ENCODE peak calls at places on chromosome 2, in eight cellular contexts. G, H, V, D, Z, N, X and B are unnamed samples.
A peak's percentile ranks its signal among the peaks of the same experiment; 100 is the strongest.

GRCh38 chr2:119338826-119339561 is 27.6 kb downstream of the C2orf76 start:
- DNase-seq in G (no peak), H (no peak), V (no peak), D (no peak), Z (no peak), N (no peak), X (no peak), B (no peak)

GRCh38 chr2:195613922-195614321 is 43.1 kb upstream of the SLC39A10 start:
- DNase-seq in G (no peak), H (peak; percentile 47), V (no peak), D (no peak), Z (no peak), N (no peak), X (no peak), B (no peak)

GRCh38 chr2:143607446-143608110 is 478.4 kb downstream of the ARHGAP15 start:
- DNase-seq in G (no peak), H (no peak), V (no peak), D (no peak), Z (no peak), N (no peak), X (peak; percentile 19), B (no peak)

GRCh38 chr2:170425291-170425751 is 247.4 kb downstream of the MYO3B start:
- DNase-seq in G (no peak), H (no peak), V (no peak), D (no peak), Z (no peak), N (no peak), X (no peak), B (no peak)

GRCh38 chr2:241788572-241788971 is 11.9 kb downstream of the GAL3ST2 start:
- DNase-seq in G (no peak), H (no peak), V (no peak), D (no peak), Z (no peak), N (no peak), X (no peak), B (no peak)

GRCh38 chr2:108552566-108552965 is 18.3 kb downstream of the LIMS1 start:
- DNase-seq in G (no peak), H (no peak), V (no peak), D (no peak), Z (no peak), N (no peak), X (no peak), B (no peak)

GRCh38 chr2:135985826-135986393 is 484 bp upstream of the DARS1 start:
- DNase-seq in G (no peak), H (peak; percentile 12), V (no peak), D (no peak), Z (no peak), N (no peak), X (no peak), B (no peak)

GRCh38 chr2:157158111-157158510 is 99.4 kb upstream of the GALNT5 start:
- DNase-seq in G (no peak), H (no peak), V (no peak), D (no peak), Z (no peak), N (no peak), X (no peak), B (no peak)

GRCh38 chr2:36433311-36434217 is 78.0 kb downstream of the CRIM1 start:
- DNase-seq in G (no peak), H (no peak), V (peak; percentile 75), D (no peak), Z (no peak), N (peak; percentile 34), X (no peak), B (no peak)

GRCh38 chr2:108640731-108641130 is 78.6 kb upstream of the RANBP2 start:
- DNase-seq in G (no peak), H (peak; percentile 27), V (no peak), D (no peak), Z (no peak), N (no peak), X (no peak), B (no peak)

GRCh38 chr2:226020179-226020578 is 620.7 kb downstream of the NYAP2 start:
- DNase-seq in G (no peak), H (no peak), V (no peak), D (no peak), Z (no peak), N (no peak), X (no peak), B (no peak)

GRCh38 chr2:149487189-149487588 is 100.4 kb downstream of the MMADHC start:
- DNase-seq in G (no peak), H (no peak), V (no peak), D (no peak), Z (no peak), N (no peak), X (no peak), B (no peak)

GRCh38 chr2:52775674-52776073 is 991.9 kb upstream of the CHAC2 start:
- DNase-seq in G (no peak), H (no peak), V (no peak), D (no peak), Z (no peak), N (no peak), X (no peak), B (no peak)

GRCh38 chr2:20526666-20527065 is 79.8 kb downstream of the RHOB start:
- DNase-seq in G (no peak), H (no peak), V (peak; percentile 67), D (no peak), Z (no peak), N (no peak), X (no peak), B (peak; percentile 46)

GRCh38 chr2:186603208-186603765 is 13.4 kb downstream of the ITGAV start:
- DNase-seq in G (no peak), H (no peak), V (no peak), D (no peak), Z (no peak), N (no peak), X (no peak), B (no peak)

GRCh38 chr2:102253140-102253752 is 58.1 kb upstream of the IL1RL1 start:
- DNase-seq in G (no peak), H (no peak), V (no peak), D (no peak), Z (no peak), N (no peak), X (no peak), B (no peak)

GRCh38 chr2:241750076-241750840 is 15.8 kb downstream of the D2HGDH start:
- DNase-seq in G (no peak), H (no peak), V (no peak), D (peak; percentile 68), Z (no peak), N (no peak), X (no peak), B (no peak)

GRCh38 chr2:121049141-121049540 is 235.9 kb downstream of the TFCP2L1 start:
- DNase-seq in G (no peak), H (no peak), V (no peak), D (peak; percentile 7), Z (no peak), N (no peak), X (no peak), B (no peak)

GRCh38 chr2:13919981-13920382 is 712.5 kb upstream of the LRATD1 start:
- DNase-seq in G (no peak), H (no peak), V (no peak), D (no peak), Z (no peak), N (no peak), X (no peak), B (no peak)

GRCh38 chr2:60549250-60550150 is 4.0 kb downstream of the BCL11A start:
- DNase-seq in G (peak; percentile 89), H (no peak), V (peak; percentile 65), D (peak; percentile 79), Z (no peak), N (no peak), X (no peak), B (no peak)
- TF ChIP-seq EP300 in G (no peak), H (no peak), V (no peak), D (no peak), Z (no peak), N (no peak), X (no peak), B (no peak)

GRCh38 chr2:217826505-217826904 is 176.3 kb downstream of the TNS1 start:
- DNase-seq in G (no peak), H (no peak), V (peak; percentile 92), D (no peak), Z (peak; percentile 70), N (no peak), X (no peak), B (no peak)
- H3K9me3 ChIP-seq in G (no peaks in the 10 kb centered on the region), H (no peaks in the 10 kb centered on the region), V (no peaks in the 10 kb centered on the region), D (no peaks in the 10 kb centered on the region), Z (no peaks in the 10 kb centered on the region), N (no peaks in the 10 kb centered on the region), X (no peaks in the 10 kb centered on the region), B (no peaks in the 10 kb centered on the region)

GRCh38 chr2:10790228-10790973 is 22.2 kb downstream of the PDIA6 start:
- DNase-seq in G (no peak), H (no peak), V (no peak), D (no peak), Z (no peak), N (no peak), X (no peak), B (no peak)
- H3K27ac ChIP-seq in G (peak overlapping the region; percentile 50), H (no peak overlapping the region), V (no peak overlapping the region), D (no peak overlapping the region), Z (no peak overlapping the region), N (no peak overlapping the region), X (no peak overlapping the region), B (peak overlapping the region; percentile 50)

GRCh38 chr2:8215982-8216381 is 465.9 kb upstream of the ID2 start:
- DNase-seq in G (no peak), H (no peak), V (no peak), D (no peak), Z (no peak), N (peak; percentile 42), X (no peak), B (no peak)

GRCh38 chr2:8216397-8216796 is 465.5 kb upstream of the ID2 start:
- DNase-seq in G (no peak), H (no peak), V (no peak), D (no peak), Z (no peak), N (peak; percentile 63), X (no peak), B (no peak)

GRCh38 chr2:8214221-8214620 is 467.6 kb upstream of the ID2 start:
- DNase-seq in G (no peak), H (no peak), V (no peak), D (no peak), Z (no peak), N (no peak), X (no peak), B (no peak)

GRCh38 chr2:8217366-8218125 is 464.3 kb upstream of the ID2 start:
- DNase-seq in G (no peak), H (no peak), V (no peak), D (no peak), Z (no peak), N (no peak), X (no peak), B (no peak)

DNA sequence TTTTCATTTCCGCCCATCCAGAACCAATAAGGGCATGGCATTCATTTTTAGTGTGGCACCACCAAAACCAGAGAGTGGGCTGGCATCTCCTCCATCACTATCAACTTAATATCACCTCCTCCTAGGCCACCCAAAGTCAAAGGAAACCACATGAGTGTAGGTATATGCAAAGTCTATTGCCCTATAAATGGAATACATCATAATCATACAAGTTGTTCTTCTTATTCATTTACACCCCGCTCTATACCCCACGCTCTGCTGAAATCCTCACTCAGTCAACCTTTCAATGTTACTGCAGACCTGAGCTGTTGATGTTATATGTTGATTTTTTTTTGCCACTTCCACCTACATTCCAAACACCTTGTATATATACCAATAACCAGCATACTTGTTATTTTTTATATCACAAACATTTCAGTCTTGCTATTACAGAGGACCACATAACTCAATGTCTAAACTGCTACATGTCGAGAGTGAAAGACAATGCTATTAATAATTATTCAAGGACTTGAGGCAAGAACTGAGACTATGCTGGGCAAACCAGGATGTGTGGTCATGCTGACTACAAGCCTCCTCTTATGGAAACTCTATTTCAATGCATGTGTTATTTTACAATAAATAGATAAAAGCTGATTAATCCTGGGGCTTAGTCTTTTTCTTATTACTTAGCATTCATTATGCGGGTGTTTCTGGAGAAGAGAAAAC is 466.5 kb upstream of the ID2 start:
- DNase-seq in G (no peak), H (no peak), V (no peak), D (no peak), Z (no peak), N (no peak), X (no peak), B (no peak)
- TF ChIP-seq EP300 in G (no peak), H (no peak), V (no peak), D (no peak), Z (no peak), N (no peak), X (no peak), B (no peak)